ENCODE peak calls at places on chromosomes 6 and 20, in eight cellular contexts. C is SK-N-SH, N is A549, S is tibial nerve, L is K562, X is suprapubic skin, M is transverse colon, G is sigmoid colon. P is an unnamed sample.
A peak's percentile ranks its signal among the peaks of the same experiment; 100 is the strongest.

GRCh38 chr6:162833776-162834175 is 106.0 kb downstream of the PACRG start:
- DNase-seq in C (no peak), N (no peak), S (no peak), L (no peak), X (no peak), M (no peak), G (no peak), P (no peak)

GRCh38 chr20:40317156-40317790 is 371.8 kb downstream of the MAFB start:
- DNase-seq in C (no peak), N (no peak), S (no peak), L (no peak), X (no peak), M (no peak), G (no peak), P (no peak)

GRCh38 chr6:136526196-136526930 is 23.9 kb downstream of the MAP7 start:
- DNase-seq in C (peak; percentile 76), N (peak; percentile 72), S (no peak), L (peak; percentile 39), X (no peak), M (no peak), G (peak; percentile 71), P (peak; percentile 49)

GRCh38 chr6:139109558-139109957 is 25.3 kb upstream of the HECA start:
- DNase-seq in C (no peak), N (no peak), S (no peak), L (no peak), X (no peak), M (no peak), G (no peak), P (no peak)

GRCh38 chr6:72246926-72247325 is 360.6 kb downstream of the RIMS1 start:
- DNase-seq in C (peak; percentile 0), N (no peak), S (no peak), L (peak; percentile 2), X (no peak), M (no peak), G (no peak), P (no peak)

GRCh38 chr6:43901330-43902230 is 131.6 kb downstream of the VEGFA start:
- DNase-seq in C (no peak), N (no peak), S (no peak), L (no peak), X (no peak), M (no peak), G (no peak), P (peak; percentile 33)

GRCh38 chr6:7811441-7811840 is 85.5 kb downstream of the BMP6 start:
- DNase-seq in C (no peak), N (no peak), S (no peak), L (no peak), X (no peak), M (no peak), G (no peak), P (no peak)

GRCh38 chr6:4506806-4507205 is 269.4 kb upstream of the CDYL start:
- DNase-seq in C (no peak), N (no peak), S (no peak), L (no peak), X (no peak), M (no peak), G (no peak), P (no peak)

GRCh38 chr20:48817367-48818030 is 10.3 kb downstream of the PREX1 start:
- DNase-seq in C (no peak), N (no peak), S (no peak), L (no peak), X (no peak), M (no peak), G (no peak), P (no peak)

GRCh38 chr20:48819089-48819488 is 8.7 kb downstream of the PREX1 start:
- DNase-seq in C (no peak), N (no peak), S (no peak), L (no peak), X (no peak), M (no peak), G (no peak), P (no peak)

GRCh38 chr20:48819813-48820648 is 7.8 kb downstream of the PREX1 start:
- DNase-seq in C (no peak), N (no peak), S (no peak), L (no peak), X (no peak), M (no peak), G (no peak), P (no peak)

GRCh38 chr20:48818031-48818370 is 9.8 kb downstream of the PREX1 start:
- DNase-seq in C (no peak), N (no peak), S (no peak), L (no peak), X (no peak), M (no peak), G (no peak), P (no peak)

GRCh38 chr20:48818481-48818987 is 9.3 kb downstream of the PREX1 start:
- DNase-seq in C (no peak), N (no peak), S (no peak), L (no peak), X (no peak), M (peak; percentile 26), G (no peak), P (no peak)
- TF ChIP-seq EP300 in C (no peak), N (no peak), S (no peak), L (no peak), X (no peak), M (no peak), G (no peak), P (no peak)

GRCh38 chr6:5547571-5547970 is 286.3 kb downstream of the FARS2 start:
- DNase-seq in C (no peak), N (no peak), S (no peak), L (no peak), X (no peak), M (no peak), G (no peak), P (no peak)
- H3K4me1 ChIP-seq in C (no peaks in the 10 kb centered on the region), N (no peaks in the 10 kb centered on the region), S (no peaks in the 10 kb centered on the region), L (no peaks in the 10 kb centered on the region), X (no peaks in the 10 kb centered on the region), M (no peaks in the 10 kb centered on the region), G (no peaks in the 10 kb centered on the region), P (no peaks in the 10 kb centered on the region)

GRCh38 chr6:150939399-150939798 is 73.9 kb downstream of the MTHFD1L start:
- DNase-seq in C (no peak), N (no peak), S (no peak), L (no peak), X (no peak), M (no peak), G (no peak), P (no peak)

GRCh38 chr6:150934380-150934779 is 68.9 kb downstream of the MTHFD1L start:
- DNase-seq in C (no peak), N (peak; percentile 45), S (no peak), L (no peak), X (no peak), M (no peak), G (no peak), P (no peak)

GRCh38 chr6:150936021-150936555 is 70.6 kb downstream of the MTHFD1L start:
- DNase-seq in C (no peak), N (no peak), S (no peak), L (no peak), X (no peak), M (no peak), G (no peak), P (no peak)

GRCh38 chr6:150940951-150941350 is 75.4 kb downstream of the MTHFD1L start:
- DNase-seq in C (no peak), N (no peak), S (no peak), L (no peak), X (no peak), M (no peak), G (no peak), P (no peak)

DNA sequence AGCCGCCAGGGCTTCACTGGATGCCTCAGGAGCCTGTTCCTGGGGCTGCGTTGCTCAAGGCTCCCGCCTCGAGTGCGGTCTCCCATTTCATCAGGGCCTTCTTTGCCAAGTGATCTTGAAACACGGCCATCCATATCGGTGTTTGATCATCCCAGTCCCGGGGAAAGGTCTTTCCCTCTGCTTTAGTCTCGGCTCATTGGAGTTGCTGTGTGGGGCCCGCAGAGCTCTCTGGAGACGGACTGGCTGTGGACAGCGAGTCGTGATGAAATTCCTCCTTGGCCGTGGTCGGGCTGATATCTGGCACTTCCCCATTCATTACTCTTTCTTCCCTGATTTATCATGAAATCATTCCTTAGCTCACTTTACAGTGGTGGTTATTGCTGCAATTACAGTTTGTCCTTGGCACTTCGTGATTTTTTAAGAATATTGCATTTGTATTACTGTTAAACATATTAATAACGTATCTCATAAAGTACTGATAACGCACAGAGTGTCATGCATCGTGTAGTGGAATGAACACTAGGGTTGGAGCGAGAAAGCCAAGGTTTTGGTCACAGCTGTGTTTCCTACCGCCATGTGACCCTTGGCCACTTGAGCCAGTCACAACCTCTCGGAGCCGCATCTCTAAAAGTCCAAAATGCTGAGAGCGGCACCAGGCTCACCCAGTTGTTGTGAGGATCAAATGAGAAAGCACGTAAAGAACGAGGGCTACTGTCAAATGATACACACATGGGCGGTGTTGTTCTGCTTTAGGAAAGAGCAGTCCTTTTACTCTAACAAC is 71.8 kb downstream of the MTHFD1L start:
- DNase-seq in C (no peak), N (no peak), S (no peak), L (no peak), X (no peak), M (no peak), G (no peak), P (no peak)
- TF ChIP-seq EP300 in C (no peak), N (no peak), S (no peak), L (no peak), X (no peak), M (no peak), G (no peak), P (no peak)

GRCh38 chr20:51380401-51381385 is 161.8 kb downstream of the NFATC2 start:
- DNase-seq in C (no peak), N (no peak), S (no peak), L (peak; percentile 29), X (no peak), M (no peak), G (peak; percentile 50), P (no peak)
- H3K4me1 ChIP-seq in C (peaks cover 4% of the 10 kb centered on the region), N (peaks cover 16% of the 10 kb centered on the region), S (no peaks in the 10 kb centered on the region), L (peaks cover 45% of the 10 kb centered on the region), X (no peaks in the 10 kb centered on the region), M (peaks cover 12% of the 10 kb centered on the region), G (peaks cover 7% of the 10 kb centered on the region), P (no peaks in the 10 kb centered on the region)

GRCh38 chr6:121839891-121840290 is 404.4 kb downstream of the GJA1 start:
- DNase-seq in C (no peak), N (no peak), S (no peak), L (no peak), X (no peak), M (no peak), G (no peak), P (no peak)
- TF ChIP-seq EP300 in C (no peak), N (no peak), S (no peak), L (no peak), X (no peak), M (no peak), G (no peak), P (no peak)

DNA sequence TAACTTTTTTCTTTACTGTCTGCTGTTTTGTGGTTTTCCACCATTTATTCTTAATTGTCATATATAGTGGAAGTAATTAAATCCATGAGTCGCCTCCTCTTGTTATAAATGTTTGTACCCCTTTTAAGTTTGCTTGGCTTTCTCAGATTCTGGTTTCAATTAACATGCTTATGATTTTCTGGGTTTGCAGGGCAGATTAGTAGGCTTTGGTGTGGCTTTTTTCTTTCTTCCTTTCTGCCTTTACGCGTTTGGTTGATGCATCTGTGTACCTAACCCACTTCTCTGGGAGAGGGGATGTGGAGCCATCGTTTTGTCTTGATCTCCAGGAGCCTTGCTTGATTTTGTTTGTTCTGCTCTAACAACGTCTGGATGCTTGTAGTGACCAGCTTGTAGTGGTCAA is 100.4 kb downstream of the JARID2 start:
- DNase-seq in C (no peak), N (no peak), S (no peak), L (no peak), X (no peak), M (no peak), G (no peak), P (no peak)
- H3K4me1 ChIP-seq in C (peaks cover 32% of the 10 kb centered on the region), N (peaks cover 12% of the 10 kb centered on the region), S (peaks cover 39% of the 10 kb centered on the region), L (peaks cover 23% of the 10 kb centered on the region), X (peaks cover 26% of the 10 kb centered on the region), M (no peaks in the 10 kb centered on the region), G (peaks cover 3% of the 10 kb centered on the region), P (no peaks in the 10 kb centered on the region)